ENCODE peak calls at places on chromosomes 5 and 9, in six cellular contexts. D, W, H, S, Y and X are unnamed samples.

GRCh38 chr5:72402959-72403628 is 82.9 kb downstream of the PTCD2 start:
- DNase-seq in W (no peak), H (no peak), D (no peak), Y (no peak), S (peak; percentile 42), X (no peak)

GRCh38 chr5:4614088-4614487 is 526.0 kb upstream of the ADAMTS16 start:
- DNase-seq in D (no peak), Y (no peak), W (no peak), S (no peak), H (no peak), X (no peak)

GRCh38 chr5:669111-669841 is 23.9 kb downstream of the TPPP start:
- DNase-seq in S (no peak), W (peak; percentile 46), D (peak; percentile 61), H (peak; percentile 65), Y (no peak), X (peak; percentile 91)

GRCh38 chr5:122484103-122484502 is 172.1 kb downstream of the SNCAIP start:
- DNase-seq in W (no peak), D (no peak), Y (no peak), H (no peak), S (no peak), X (no peak)

GRCh38 chr5:151248651-151249050 is 4.3 kb upstream of the GM2A start:
- DNase-seq in H (no peak), Y (no peak), D (no peak), W (no peak), S (no peak), X (no peak)

GRCh38 chr5:111251941-111252340 is 27.8 kb downstream of the CAMK4 start:
- DNase-seq in D (no peak), W (no peak), S (no peak), Y (no peak), H (no peak), X (no peak)

GRCh38 chr9:135067091-135067710 is 20.3 kb upstream of the OLFM1 start:
- DNase-seq in Y (no peak), W (no peak), D (no peak), H (peak; percentile 46), S (no peak), X (no peak)

GRCh38 chr5:54524082-54524481 is 6.5 kb downstream of the SNX18 start:
- DNase-seq in Y (no peak), H (no peak), W (no peak), S (no peak), D (no peak), X (no peak)

GRCh38 chr5:115184780-115185179 is 15.1 kb upstream of the TRIM36 start:
- DNase-seq in W (no peak), D (no peak), Y (no peak), S (no peak), H (no peak), X (no peak)

GRCh38 chr5:40367260-40367659 is 312.5 kb upstream of the PTGER4 start:
- DNase-seq in W (no peak), D (peak; percentile 12), H (no peak), Y (no peak), S (no peak), X (no peak)
- H3K27ac ChIP-seq in W (no peak overlapping the region), D (no peak overlapping the region), H (no peak overlapping the region), Y (no peak overlapping the region), S (no peak overlapping the region), X (no peak overlapping the region)

GRCh38 chr5:180799194-180799593 is 3.4 kb downstream of the MGAT1 start:
- DNase-seq in H (no peak), W (no peak), D (no peak), S (no peak), Y (no peak), X (no peak)
- H3K27ac ChIP-seq in H (no peak overlapping the region), W (no peak overlapping the region), D (peak overlapping the region; percentile 26), S (no peak overlapping the region), Y (no peak overlapping the region), X (no peak overlapping the region)

GRCh38 chr5:98341711-98342042 is 431.8 kb upstream of the RGMB start:
- DNase-seq in Y (no peak), D (no peak), W (no peak), H (no peak), S (no peak), X (no peak)
- H3K27ac ChIP-seq in Y (no peak overlapping the region), D (peak overlapping the region; percentile 75), W (no peak overlapping the region), H (no peak overlapping the region), S (no peak overlapping the region), X (no peak overlapping the region)

GRCh38 chr5:91188755-91189154 is 194.4 kb downstream of the ARRDC3 start:
- DNase-seq in W (no peak), D (no peak), S (no peak), Y (no peak), H (no peak), X (no peak)

GRCh38 chr5:91189480-91190332 is 193.4 kb downstream of the ARRDC3 start:
- DNase-seq in S (peak; percentile 31), Y (no peak), W (no peak), D (peak; percentile 92), H (no peak), X (no peak)

GRCh38 chr5:91187032-91187431 is 196.1 kb downstream of the ARRDC3 start:
- DNase-seq in W (no peak), Y (no peak), S (no peak), H (no peak), D (no peak), X (no peak)

GRCh38 chr5:91186101-91186500 is 197.0 kb downstream of the ARRDC3 start:
- DNase-seq in D (no peak), S (no peak), Y (no peak), H (no peak), W (no peak), X (no peak)

DNA sequence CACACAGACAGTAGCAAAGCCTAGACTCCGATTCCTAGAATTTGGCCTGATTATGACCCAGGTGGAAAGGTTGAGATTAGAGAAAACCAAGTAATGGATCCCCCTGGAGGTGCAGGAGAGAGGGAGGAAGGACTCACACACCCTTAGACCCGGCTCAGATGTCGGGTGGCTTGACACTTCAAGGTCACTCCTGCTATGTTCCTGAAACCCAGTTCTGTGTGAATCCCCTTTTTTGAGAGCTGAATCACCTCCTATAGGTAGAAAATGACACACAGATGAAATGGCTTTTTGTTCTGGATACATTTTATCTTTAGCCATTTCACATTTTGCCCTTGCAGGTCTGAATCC is 192.8 kb downstream of the ARRDC3 start:
- DNase-seq in H (no peak), S (no peak), Y (no peak), D (no peak), W (no peak), X (no peak)
- H3K27ac ChIP-seq in H (peak overlapping the region; percentile 67), S (peak overlapping the region; percentile 41), Y (peak overlapping the region; percentile 67), D (peak overlapping the region; percentile 55), W (no peak overlapping the region), X (no peak overlapping the region)

DNA sequence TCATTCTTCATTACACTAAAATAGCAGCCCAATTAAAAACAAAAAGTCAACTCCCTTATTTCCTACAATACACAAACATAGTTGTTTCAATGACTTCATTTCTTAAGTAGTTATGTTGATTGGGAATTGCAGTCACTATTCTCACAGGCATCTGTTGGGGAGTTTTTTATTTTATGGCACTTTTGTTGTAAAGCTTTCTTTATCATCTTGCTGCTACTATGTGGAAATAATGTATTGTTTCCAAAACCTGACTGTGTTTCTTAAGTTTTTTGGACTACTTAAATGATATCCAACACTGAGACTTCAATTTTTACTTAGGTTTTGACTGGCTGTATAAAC is 416.3 kb downstream of the PLK2 start:
- DNase-seq in D (no peak), H (no peak), Y (no peak), W (no peak), S (no peak), X (no peak)
- H3K27ac ChIP-seq in D (no peak overlapping the region), H (no peak overlapping the region), Y (no peak overlapping the region), W (no peak overlapping the region), S (no peak overlapping the region), X (no peak overlapping the region)

GRCh38 chr5:93010626-93011025 is 570.4 kb downstream of the NR2F1-AS1 start:
- DNase-seq in D (no peak), W (no peak), H (no peak), Y (no peak), S (no peak), X (no peak)
- H3K27ac ChIP-seq in D (no peak overlapping the region), W (no peak overlapping the region), H (no peak overlapping the region), Y (no peak overlapping the region), S (no peak overlapping the region), X (no peak overlapping the region)